ENCODE peak calls at places on chromosome 19, in five cellular contexts. One of them, this sample, is unnamed.

GRCh38 chr19:28170066-28170465 is 1042.9 kb downstream of the UQCRFS1 start:
- DNase-seq in PC-3: no peak
- DNase-seq in sigmoid colon: no peak
- DNase-seq in mesendoderm: no peak
- DNase-seq in HCT116: no peak
- DNase-seq in this sample: no peak

GRCh38 chr19:17149393-17150135 is 65.6 kb upstream of the USE1 start:
- DNase-seq in PC-3: no peak
- DNase-seq in HCT116: no peak
- DNase-seq in sigmoid colon: no peak
- DNase-seq in mesendoderm: no peak
- DNase-seq in this sample: no peak

GRCh38 chr19:29798783-29799182 is 13.0 kb upstream of the CCNE1 start:
- DNase-seq in mesendoderm: no peak
- DNase-seq in PC-3: no peak
- DNase-seq in sigmoid colon: no peak
- DNase-seq in HCT116: no peak
- DNase-seq in this sample: no peak

GRCh38 chr19:12672744-12673143 is 6.1 kb downstream of the WDR83 start:
- DNase-seq in mesendoderm: no peak
- DNase-seq in HCT116: no peak
- DNase-seq in PC-3: no peak
- DNase-seq in sigmoid colon: no peak
- DNase-seq in this sample: no peak

GRCh38 chr19:20167020-20167644 is at the start of gene ZNF486:
- DNase-seq in sigmoid colon: peak
- DNase-seq in HCT116: no peak
- DNase-seq in mesendoderm: peak
- DNase-seq in PC-3: no peak
- DNase-seq in this sample: peak

GRCh38 chr19:1598777-1599459 is 6.3 kb upstream of the MBD3 start:
- DNase-seq in sigmoid colon: no peak
- DNase-seq in PC-3: no peak
- DNase-seq in mesendoderm: no peak
- DNase-seq in HCT116: no peak
- DNase-seq in this sample: no peak

GRCh38 chr19:13629687-13630357 is 123.5 kb upstream of the CACNA1A start:
- DNase-seq in sigmoid colon: no peak
- DNase-seq in HCT116: no peak
- DNase-seq in PC-3: peak
- DNase-seq in mesendoderm: no peak
- DNase-seq in this sample: no peak

GRCh38 chr19:55777528-55777927 is 8.6 kb downstream of the RFPL4AL1 start:
- DNase-seq in mesendoderm: no peak
- DNase-seq in sigmoid colon: no peak
- DNase-seq in PC-3: peak
- DNase-seq in HCT116: peak
- DNase-seq in this sample: no peak

GRCh38 chr19:4130635-4131438 is 6.9 kb upstream of the MAP2K2 start:
- DNase-seq in mesendoderm: no peak
- DNase-seq in HCT116: peak
- DNase-seq in sigmoid colon: no peak
- DNase-seq in PC-3: peak
- DNase-seq in this sample: no peak

GRCh38 chr19:29446331-29446730 is 79.5 kb upstream of the VSTM2B start:
- DNase-seq in mesendoderm: no peak
- DNase-seq in PC-3: no peak
- DNase-seq in HCT116: no peak
- DNase-seq in sigmoid colon: no peak
- DNase-seq in this sample: no peak

GRCh38 chr19:40598121-40598917 is 2.9 kb upstream of the LTBP4 start:
- DNase-seq in PC-3: peak
- DNase-seq in mesendoderm: peak
- DNase-seq in HCT116: peak
- DNase-seq in sigmoid colon: peak
- DNase-seq in this sample: no peak

GRCh38 chr19:17703823-17704463 is 15.3 kb upstream of the MAP1S start:
- DNase-seq in HCT116: peak
- DNase-seq in mesendoderm: peak
- DNase-seq in PC-3: peak
- DNase-seq in sigmoid colon: no peak
- DNase-seq in this sample: no peak

GRCh38 chr19:801030-801860 is 4.0 kb downstream of the PTBP1 start:
- DNase-seq in HCT116: no peak
- DNase-seq in sigmoid colon: peak
- DNase-seq in PC-3: peak
- DNase-seq in mesendoderm: no peak
- DNase-seq in this sample: no peak

GRCh38 chr19:771332-771785 is 20.4 kb downstream of the MISP start:
- DNase-seq in HCT116: peak
- DNase-seq in mesendoderm: peak
- DNase-seq in PC-3: peak
- DNase-seq in sigmoid colon: no peak
- DNase-seq in this sample: no peak

GRCh38 chr19:55344444-55344843 is 4.8 kb downstream of the KMT5C start:
- DNase-seq in sigmoid colon: no peak
- DNase-seq in PC-3: no peak
- DNase-seq in HCT116: no peak
- DNase-seq in mesendoderm: no peak
- DNase-seq in this sample: no peak

GRCh38 chr19:32201211-32201610 is 144.2 kb upstream of the ZNF507 start:
- DNase-seq in mesendoderm: no peak
- DNase-seq in HCT116: no peak
- DNase-seq in PC-3: no peak
- DNase-seq in sigmoid colon: no peak
- DNase-seq in this sample: no peak

GRCh38 chr19:3520166-3521103 is 14.3 kb downstream of the FZR1 start:
- DNase-seq in HCT116: no peak
- DNase-seq in sigmoid colon: no peak
- DNase-seq in PC-3: no peak
- DNase-seq in mesendoderm: peak
- DNase-seq in this sample: peak

GRCh38 chr19:51696606-51697005 is 3.5 kb downstream of the SPACA6 start:
- DNase-seq in HCT116: no peak
- DNase-seq in mesendoderm: no peak
- DNase-seq in PC-3: no peak
- DNase-seq in sigmoid colon: no peak
- DNase-seq in this sample: no peak

GRCh38 chr19:12786950-12787349 is 4.3 kb upstream of the JUNB start:
- DNase-seq in PC-3: no peak
- DNase-seq in sigmoid colon: no peak
- DNase-seq in HCT116: no peak
- DNase-seq in mesendoderm: no peak
- DNase-seq in this sample: no peak

GRCh38 chr19:13165091-13165997 is 15.1 kb downstream of the IER2 start:
- DNase-seq in HCT116: no peak
- DNase-seq in sigmoid colon: no peak
- DNase-seq in mesendoderm: peak
- DNase-seq in PC-3: peak
- DNase-seq in this sample: no peak

GRCh38 chr19:35417278-35417677 is 30.8 kb upstream of the FFAR2 start:
- DNase-seq in PC-3: no peak
- DNase-seq in sigmoid colon: no peak
- DNase-seq in HCT116: no peak
- DNase-seq in mesendoderm: no peak
- DNase-seq in this sample: no peak

GRCh38 chr19:14565765-14566711 is 5.8 kb downstream of the NDUFB7 start:
- DNase-seq in PC-3: no peak
- DNase-seq in HCT116: no peak
- DNase-seq in sigmoid colon: no peak
- DNase-seq in mesendoderm: no peak
- DNase-seq in this sample: no peak

GRCh38 chr19:11019824-11020223 is 59.0 kb downstream of the SMARCA4 start:
- DNase-seq in PC-3: no peak
- DNase-seq in HCT116: no peak
- DNase-seq in sigmoid colon: no peak
- DNase-seq in mesendoderm: no peak
- DNase-seq in this sample: no peak

GRCh38 chr19:15563325-15563794 is 51.7 kb upstream of the CYP4F8 start:
- DNase-seq in sigmoid colon: no peak
- DNase-seq in mesendoderm: no peak
- DNase-seq in HCT116: no peak
- DNase-seq in PC-3: peak
- DNase-seq in this sample: no peak

GRCh38 chr19:45569619-45570421 is 14.8 kb downstream of the OPA3 start:
- DNase-seq in HCT116: peak
- DNase-seq in mesendoderm: peak
- DNase-seq in PC-3: peak
- DNase-seq in sigmoid colon: no peak
- DNase-seq in this sample: no peak

GRCh38 chr19:27714857-27715256 is 1498.1 kb downstream of the UQCRFS1 start:
- DNase-seq in PC-3: no peak
- DNase-seq in sigmoid colon: no peak
- DNase-seq in HCT116: no peak
- DNase-seq in mesendoderm: no peak
- DNase-seq in this sample: no peak

GRCh38 chr19:4830768-4831265 is 695 bp downstream of the TICAM1 start:
- DNase-seq in mesendoderm: no peak
- DNase-seq in HCT116: no peak
- DNase-seq in sigmoid colon: no peak
- DNase-seq in PC-3: peak
- DNase-seq in this sample: no peak

GRCh38 chr19:2475018-2475701 is 767 bp upstream of the GADD45B start:
- DNase-seq in HCT116: no peak
- DNase-seq in mesendoderm: peak
- DNase-seq in sigmoid colon: peak
- DNase-seq in PC-3: peak
- DNase-seq in this sample: no peak

GRCh38 chr19:45632468-45633196 is 6.6 kb downstream of the EML2 start:
- DNase-seq in sigmoid colon: peak
- DNase-seq in mesendoderm: peak
- DNase-seq in PC-3: peak
- DNase-seq in HCT116: peak
- DNase-seq in this sample: peak

GRCh38 chr19:900302-901111 is 7.2 kb downstream of the RNU6-9 start:
- DNase-seq in sigmoid colon: no peak
- DNase-seq in PC-3: peak
- DNase-seq in HCT116: no peak
- DNase-seq in mesendoderm: peak
- DNase-seq in this sample: no peak

GRCh38 chr19:16298334-16298733 is 26.3 kb upstream of the KLF2 start:
- DNase-seq in HCT116: no peak
- DNase-seq in PC-3: no peak
- DNase-seq in mesendoderm: no peak
- DNase-seq in sigmoid colon: no peak
- DNase-seq in this sample: no peak

GRCh38 chr19:15429825-15430467 is 11.2 kb upstream of the AKAP8L start:
- DNase-seq in HCT116: no peak
- DNase-seq in sigmoid colon: no peak
- DNase-seq in mesendoderm: no peak
- DNase-seq in PC-3: no peak
- DNase-seq in this sample: no peak

GRCh38 chr19:43784981-43785808 is 4.4 kb upstream of the KCNN4 start:
- DNase-seq in HCT116: peak
- DNase-seq in sigmoid colon: no peak
- DNase-seq in PC-3: peak
- DNase-seq in mesendoderm: peak
- DNase-seq in this sample: no peak

GRCh38 chr19:18611327-18612050 is 1.2 kb upstream of the TMEM59L start:
- DNase-seq in HCT116: no peak
- DNase-seq in sigmoid colon: no peak
- DNase-seq in mesendoderm: peak
- DNase-seq in PC-3: no peak
- DNase-seq in this sample: no peak

GRCh38 chr19:1042689-1043511 is 3.0 kb downstream of the ABCA7 start:
- DNase-seq in PC-3: no peak
- DNase-seq in HCT116: no peak
- DNase-seq in sigmoid colon: no peak
- DNase-seq in mesendoderm: no peak
- DNase-seq in this sample: no peak

DNA sequence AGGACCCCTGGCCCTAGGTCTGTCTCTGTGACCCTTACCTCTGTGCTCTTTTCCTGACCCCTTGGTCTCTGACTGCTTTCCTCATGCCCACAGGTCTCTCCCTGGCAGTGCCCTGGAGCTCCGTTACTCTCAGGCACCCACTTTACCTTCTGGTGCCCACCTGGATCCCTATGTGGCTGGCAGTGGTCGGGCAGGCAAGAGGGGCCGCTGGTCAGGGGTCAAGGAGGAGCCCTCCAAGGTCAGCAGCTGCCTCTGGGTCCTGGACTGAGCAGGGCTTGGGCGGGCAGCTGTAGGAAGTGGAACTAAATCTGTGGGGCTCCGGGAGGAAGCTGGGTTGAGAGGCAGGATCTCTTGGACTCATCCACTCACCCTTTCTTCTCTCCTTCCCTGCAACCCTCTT is 16.3 kb downstream of the PPFIA3 start:
- DNase-seq in PC-3: no peak
- DNase-seq in sigmoid colon: no peak
- DNase-seq in mesendoderm: no peak
- DNase-seq in HCT116: no peak
- DNase-seq in this sample: no peak
- H3K27ac ChIP-seq in PC-3: no peak
- H3K27ac ChIP-seq in sigmoid colon: no peak
- H3K27ac ChIP-seq in mesendoderm: no peak
- H3K27ac ChIP-seq in HCT116: peak
- H3K27ac ChIP-seq in this sample: no peak

GRCh38 chr19:39339636-39340035 is 2.6 kb upstream of the SAMD4B start:
- DNase-seq in HCT116: no peak
- DNase-seq in mesendoderm: no peak
- DNase-seq in sigmoid colon: no peak
- DNase-seq in PC-3: no peak
- DNase-seq in this sample: no peak
- H3K27ac ChIP-seq in HCT116: no peak
- H3K27ac ChIP-seq in mesendoderm: no peak
- H3K27ac ChIP-seq in sigmoid colon: no peak
- H3K27ac ChIP-seq in PC-3: no peak
- H3K27ac ChIP-seq in this sample: no peak

DNA sequence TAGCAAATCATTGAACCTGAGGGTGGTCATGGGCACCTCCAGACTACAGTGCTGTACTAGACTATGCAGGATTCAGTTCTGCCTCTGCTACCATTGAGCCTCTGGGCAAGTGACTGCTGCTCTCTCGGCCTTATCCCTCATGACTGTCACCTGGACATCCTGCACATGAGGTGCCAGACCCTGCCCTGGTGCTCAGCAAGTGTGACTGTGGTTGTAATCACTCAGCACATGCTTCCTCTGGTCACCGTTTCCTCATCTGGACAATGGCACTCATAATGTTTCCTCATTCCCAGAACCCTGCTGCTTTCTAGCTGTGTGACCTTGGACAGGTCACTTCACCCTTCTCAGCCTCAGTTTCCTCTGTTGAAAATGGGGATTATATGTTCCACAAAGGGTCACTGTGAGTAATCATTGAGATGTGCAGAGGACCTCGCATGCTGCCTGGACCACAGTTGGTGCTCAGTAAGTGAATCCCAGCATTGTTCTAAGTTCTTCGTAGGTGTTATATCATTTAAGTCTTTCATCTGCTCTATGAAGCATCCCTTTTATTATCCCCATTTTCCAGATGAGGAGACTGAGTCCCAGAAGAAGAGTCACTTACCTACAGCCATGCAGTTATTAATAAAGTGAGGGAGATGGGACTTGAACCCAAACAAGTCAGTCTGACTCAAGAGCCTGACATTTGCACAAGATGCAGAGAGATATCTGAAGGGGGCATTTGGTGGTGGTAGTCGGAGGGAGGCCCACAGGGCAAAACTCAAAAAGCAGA is 3.2 kb downstream of the SYT3 start:
- DNase-seq in PC-3: no peak
- DNase-seq in mesendoderm: no peak
- DNase-seq in HCT116: no peak
- DNase-seq in sigmoid colon: no peak
- DNase-seq in this sample: no peak
- H3K27ac ChIP-seq in PC-3: no peak
- H3K27ac ChIP-seq in mesendoderm: no peak
- H3K27ac ChIP-seq in HCT116: no peak
- H3K27ac ChIP-seq in sigmoid colon: no peak
- H3K27ac ChIP-seq in this sample: no peak

GRCh38 chr19:36931684-36932083 is 15.6 kb downstream of the ZNF568 start:
- DNase-seq in mesendoderm: no peak
- DNase-seq in sigmoid colon: no peak
- DNase-seq in HCT116: no peak
- DNase-seq in PC-3: no peak
- DNase-seq in this sample: no peak
- H3K27ac ChIP-seq in mesendoderm: no peak
- H3K27ac ChIP-seq in sigmoid colon: no peak
- H3K27ac ChIP-seq in HCT116: no peak
- H3K27ac ChIP-seq in PC-3: no peak
- H3K27ac ChIP-seq in this sample: no peak

This sample was measured in epithelial cell of prostate.